ENCODE peak calls at places on chromosomes 5 and 9, in four cellular contexts. One of them, this sample, is unnamed.

GRCh38 chr9:34991833-34992375 is 2.4 kb downstream of the DNAJB5 start:
- DNase-seq in left ventricle myocardium inferior: peak; percentile 64
- DNase-seq in A673: no peak
- DNase-seq in endothelial cell: no peak
- DNase-seq in this sample: no peak

GRCh38 chr9:35636135-35636876 is 14.4 kb downstream of the SIT1 start:
- DNase-seq in left ventricle myocardium inferior: no peak
- DNase-seq in endothelial cell: no peak
- DNase-seq in A673: no peak
- DNase-seq in this sample: no peak

GRCh38 chr9:132994410-132995120 is 16.1 kb downstream of the GFI1B start:
- DNase-seq in A673: no peak
- DNase-seq in left ventricle myocardium inferior: no peak
- DNase-seq in endothelial cell: no peak
- DNase-seq in this sample: no peak

GRCh38 chr5:39076757-39077475 is 2.7 kb upstream of the RICTOR start:
- DNase-seq in A673: no peak
- DNase-seq in left ventricle myocardium inferior: no peak
- DNase-seq in endothelial cell: no peak
- DNase-seq in this sample: no peak

GRCh38 chr5:54774281-54775171 is 210.9 kb downstream of the ESM1 start:
- DNase-seq in A673: no peak
- DNase-seq in endothelial cell: no peak
- DNase-seq in left ventricle myocardium inferior: peak; percentile 82
- DNase-seq in this sample: no peak

GRCh38 chr5:177035982-177036381 is 13.5 kb downstream of the ZNF346 start:
- DNase-seq in endothelial cell: no peak
- DNase-seq in left ventricle myocardium inferior: no peak
- DNase-seq in A673: peak; percentile 39
- DNase-seq in this sample: no peak

GRCh38 chr5:111997308-111998159 is 240.5 kb upstream of the NREP start:
- DNase-seq in A673: no peak
- DNase-seq in left ventricle myocardium inferior: no peak
- DNase-seq in endothelial cell: no peak
- DNase-seq in this sample: peak; percentile 87

GRCh38 chr5:177416334-177416733 is 7.0 kb upstream of the F12 start:
- DNase-seq in left ventricle myocardium inferior: no peak
- DNase-seq in A673: no peak
- DNase-seq in endothelial cell: no peak
- DNase-seq in this sample: no peak

GRCh38 chr5:35838370-35839042 is 18.2 kb upstream of the IL7R start:
- DNase-seq in A673: no peak
- DNase-seq in left ventricle myocardium inferior: no peak
- DNase-seq in endothelial cell: no peak
- DNase-seq in this sample: no peak

GRCh38 chr9:121298689-121299112 is 30.7 kb downstream of the GSN start:
- DNase-seq in A673: no peak
- DNase-seq in left ventricle myocardium inferior: no peak
- DNase-seq in endothelial cell: no peak
- DNase-seq in this sample: no peak

GRCh38 chr5:133902521-133903118 is 65.8 kb downstream of the C5orf15 start:
- DNase-seq in left ventricle myocardium inferior: no peak
- DNase-seq in A673: no peak
- DNase-seq in endothelial cell: no peak
- DNase-seq in this sample: no peak

GRCh38 chr5:1568201-1568979 is 44.6 kb upstream of the LPCAT1 start:
- DNase-seq in left ventricle myocardium inferior: no peak
- DNase-seq in A673: no peak
- DNase-seq in endothelial cell: no peak
- DNase-seq in this sample: no peak

GRCh38 chr5:64887910-64888309 is 119.2 kb downstream of the CWC27 start:
- DNase-seq in left ventricle myocardium inferior: no peak
- DNase-seq in A673: no peak
- DNase-seq in endothelial cell: no peak
- DNase-seq in this sample: no peak

GRCh38 chr9:19193029-19193324 is 37.5 kb upstream of the DENND4C start:
- DNase-seq in endothelial cell: no peak
- DNase-seq in left ventricle myocardium inferior: no peak
- DNase-seq in A673: no peak
- DNase-seq in this sample: no peak

GRCh38 chr9:118618744-118619299 is 750.4 kb downstream of the BRINP1 start:
- DNase-seq in A673: no peak
- DNase-seq in endothelial cell: no peak
- DNase-seq in left ventricle myocardium inferior: no peak
- DNase-seq in this sample: no peak

GRCh38 chr5:158392753-158393152 is 533.8 kb upstream of the CLINT1 start:
- DNase-seq in left ventricle myocardium inferior: no peak
- DNase-seq in endothelial cell: no peak
- DNase-seq in A673: no peak
- DNase-seq in this sample: no peak

GRCh38 chr5:6682239-6682638 is 31.0 kb upstream of the TENT4A start:
- DNase-seq in left ventricle myocardium inferior: no peak
- DNase-seq in A673: no peak
- DNase-seq in endothelial cell: no peak
- DNase-seq in this sample: no peak

GRCh38 chr5:67160985-67161384 is 35.6 kb downstream of the CD180 start:
- DNase-seq in left ventricle myocardium inferior: no peak
- DNase-seq in endothelial cell: no peak
- DNase-seq in A673: peak; percentile 45
- DNase-seq in this sample: no peak

GRCh38 chr5:41346609-41347008 is 133.3 kb upstream of the C6 start:
- DNase-seq in endothelial cell: no peak
- DNase-seq in A673: peak; percentile 43
- DNase-seq in left ventricle myocardium inferior: no peak
- DNase-seq in this sample: no peak

GRCh38 chr9:136619742-136620440 is 42.8 kb upstream of the EGFL7 start:
- DNase-seq in A673: no peak
- DNase-seq in endothelial cell: no peak
- DNase-seq in left ventricle myocardium inferior: peak; percentile 67
- DNase-seq in this sample: no peak

GRCh38 chr5:93883459-93883858 is 142.1 kb upstream of the POU5F2 start:
- DNase-seq in A673: peak; percentile 35
- DNase-seq in left ventricle myocardium inferior: no peak
- DNase-seq in endothelial cell: no peak
- DNase-seq in this sample: no peak

GRCh38 chr9:81871695-81872094 is 56.5 kb upstream of the SPATA31D4 start:
- DNase-seq in A673: peak; percentile 26
- DNase-seq in left ventricle myocardium inferior: no peak
- DNase-seq in endothelial cell: no peak
- DNase-seq in this sample: no peak

GRCh38 chr9:6384732-6385131 is 28.3 kb upstream of the UHRF2 start:
- DNase-seq in endothelial cell: no peak
- DNase-seq in A673: no peak
- DNase-seq in left ventricle myocardium inferior: no peak
- DNase-seq in this sample: no peak

GRCh38 chr5:67303356-67303755 is 106.8 kb upstream of the CD180 start:
- DNase-seq in A673: peak; percentile 47
- DNase-seq in endothelial cell: no peak
- DNase-seq in left ventricle myocardium inferior: no peak
- DNase-seq in this sample: no peak

GRCh38 chr5:177107159-177107558 is 20.4 kb downstream of the FGFR4 start:
- DNase-seq in endothelial cell: no peak
- DNase-seq in left ventricle myocardium inferior: no peak
- DNase-seq in A673: no peak
- DNase-seq in this sample: no peak

GRCh38 chr5:6584101-6584645 is 48.7 kb downstream of the NSUN2 start:
- DNase-seq in left ventricle myocardium inferior: no peak
- DNase-seq in A673: no peak
- DNase-seq in endothelial cell: no peak
- DNase-seq in this sample: no peak

GRCh38 chr9:121267689-121268597 is at the start of gene GSN:
- DNase-seq in left ventricle myocardium inferior: peak; percentile 89
- DNase-seq in endothelial cell: peak; percentile 75
- DNase-seq in A673: peak; percentile 69
- DNase-seq in this sample: peak; percentile 89

GRCh38 chr9:135147473-135147805 is 60.0 kb downstream of the OLFM1 start:
- DNase-seq in endothelial cell: no peak
- DNase-seq in left ventricle myocardium inferior: no peak
- DNase-seq in A673: no peak
- DNase-seq in this sample: no peak

GRCh38 chr9:136122425-136123383 is 4.0 kb upstream of the TMEM250 start:
- DNase-seq in A673: peak; percentile 75
- DNase-seq in left ventricle myocardium inferior: peak; percentile 76
- DNase-seq in endothelial cell: peak; percentile 79
- DNase-seq in this sample: no peak

GRCh38 chr9:117555964-117556629 is 141.2 kb upstream of the ASTN2 start:
- DNase-seq in left ventricle myocardium inferior: peak; percentile 22
- DNase-seq in endothelial cell: peak; percentile 65
- DNase-seq in A673: peak; percentile 73
- DNase-seq in this sample: no peak

GRCh38 chr9:131804826-131805225 is 65.0 kb upstream of the RAPGEF1 start:
- DNase-seq in endothelial cell: no peak
- DNase-seq in A673: no peak
- DNase-seq in left ventricle myocardium inferior: no peak
- DNase-seq in this sample: no peak

GRCh38 chr5:109038209-109038840 is 290.6 kb downstream of the FER start:
- DNase-seq in left ventricle myocardium inferior: no peak
- DNase-seq in A673: peak; percentile 8
- DNase-seq in endothelial cell: no peak
- DNase-seq in this sample: no peak

GRCh38 chr5:34048143-34048542 is 5.1 kb upstream of the C1QTNF3 start:
- DNase-seq in A673: no peak
- DNase-seq in endothelial cell: no peak
- DNase-seq in left ventricle myocardium inferior: no peak
- DNase-seq in this sample: no peak

GRCh38 chr5:108801776-108802175 is 54.1 kb downstream of the FER start:
- DNase-seq in A673: peak; percentile 63
- DNase-seq in left ventricle myocardium inferior: no peak
- DNase-seq in endothelial cell: no peak
- DNase-seq in this sample: no peak

GRCh38 chr5:168773231-168773630 is 194.1 kb upstream of the PANK3 start:
- DNase-seq in A673: no peak
- DNase-seq in endothelial cell: no peak
- DNase-seq in left ventricle myocardium inferior: no peak
- DNase-seq in this sample: no peak

GRCh38 chr5:172452398-172453205 is 1.7 kb downstream of the SH3PXD2B start:
- DNase-seq in left ventricle myocardium inferior: no peak
- DNase-seq in endothelial cell: no peak
- DNase-seq in A673: peak; percentile 11
- DNase-seq in this sample: no peak
- TF ChIP-seq CTCF in left ventricle myocardium inferior: no peak
- TF ChIP-seq CTCF in endothelial cell: no peak
- TF ChIP-seq CTCF in A673: no peak
- TF ChIP-seq CTCF in this sample: no peak

DNA sequence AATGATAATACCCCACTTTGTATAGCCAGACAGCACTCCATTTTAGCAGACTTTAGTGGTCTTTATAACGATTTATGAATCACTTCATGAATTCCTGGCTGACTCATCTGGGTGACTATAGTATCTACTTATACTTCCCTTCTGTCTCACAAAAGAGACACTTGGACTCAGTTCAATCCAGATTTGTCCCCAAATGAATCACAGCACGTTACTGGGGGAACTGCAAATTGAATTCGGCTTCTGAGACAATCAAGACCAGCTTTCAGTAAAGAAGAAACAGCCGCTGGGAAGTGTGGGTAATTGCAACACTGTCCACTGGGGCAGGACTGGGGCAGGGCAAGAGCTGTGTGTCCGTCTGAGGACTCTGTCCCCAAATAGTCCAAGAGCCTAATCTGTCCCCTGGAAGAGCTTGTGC is 337.3 kb upstream of the RFX3 start:
- DNase-seq in left ventricle myocardium inferior: no peak
- DNase-seq in endothelial cell: no peak
- DNase-seq in A673: peak; percentile 92
- DNase-seq in this sample: no peak
- TF ChIP-seq CTCF in left ventricle myocardium inferior: peak; percentile 12
- TF ChIP-seq CTCF in endothelial cell: no peak
- TF ChIP-seq CTCF in A673: no peak
- TF ChIP-seq CTCF in this sample: no peak

DNA sequence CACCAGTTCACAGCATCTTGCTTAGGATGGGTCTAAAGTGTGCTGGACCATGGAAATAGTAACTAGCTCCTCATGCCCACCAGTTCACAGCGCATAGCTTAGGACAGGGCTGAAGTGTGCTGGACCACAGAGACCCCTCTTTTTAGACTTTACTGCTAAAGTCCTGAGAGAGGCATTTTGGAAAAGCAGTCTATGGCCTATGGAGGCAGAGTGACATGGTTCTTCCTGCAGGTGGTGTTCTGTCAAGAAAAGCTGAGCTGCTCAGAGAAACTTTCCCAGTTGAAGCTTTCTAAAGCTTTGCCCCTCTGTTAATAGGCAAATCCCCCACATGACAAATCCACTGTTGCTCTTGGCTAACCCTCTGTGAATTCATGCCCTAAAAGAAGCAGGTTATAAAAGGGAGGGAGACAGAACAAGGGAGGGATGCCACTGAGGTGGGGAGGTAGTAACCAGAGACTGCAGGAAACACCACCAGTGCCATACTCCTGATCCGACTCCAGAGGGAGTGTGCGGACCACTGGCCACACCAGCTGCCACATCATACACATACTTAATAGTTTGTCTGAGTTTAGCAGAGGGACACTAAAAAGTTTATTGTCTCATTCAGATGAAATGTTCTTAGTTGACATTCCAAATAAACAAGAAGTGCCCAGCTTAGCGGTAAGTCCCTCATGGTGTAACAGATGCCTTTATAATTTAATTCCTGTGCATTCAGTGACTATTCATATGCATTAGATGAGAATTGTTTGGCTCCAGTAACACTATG is 236.1 kb upstream of the NFIL3 start:
- DNase-seq in A673: peak; percentile 31
- DNase-seq in endothelial cell: peak; percentile 42
- DNase-seq in left ventricle myocardium inferior: no peak
- DNase-seq in this sample: no peak
- TF ChIP-seq CTCF in A673: peak; percentile 63
- TF ChIP-seq CTCF in endothelial cell: peak; percentile 62
- TF ChIP-seq CTCF in left ventricle myocardium inferior: peak; percentile 42
- TF ChIP-seq CTCF in this sample: peak; percentile 80

DNA sequence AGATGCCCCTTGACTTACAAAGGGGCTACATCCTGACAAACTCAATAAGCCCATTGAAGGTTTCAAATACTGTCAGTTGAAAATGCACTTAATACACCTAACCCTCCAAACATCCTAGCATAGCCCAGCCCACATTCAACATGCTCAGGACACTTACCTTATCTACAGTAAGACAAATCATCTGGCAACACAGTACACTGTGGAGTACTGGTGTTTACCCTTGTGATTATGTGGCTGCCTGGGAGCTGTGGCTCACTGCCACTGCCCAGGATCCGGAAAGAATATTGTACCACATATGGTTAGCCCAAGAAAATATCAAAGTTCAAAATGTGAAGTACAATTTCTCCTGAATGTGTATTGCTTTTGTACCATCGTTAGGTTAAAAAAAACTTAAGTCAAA is 562.2 kb downstream of the HTR1A start:
- DNase-seq in left ventricle myocardium inferior: no peak
- DNase-seq in endothelial cell: no peak
- DNase-seq in A673: no peak
- DNase-seq in this sample: no peak
- TF ChIP-seq CTCF in left ventricle myocardium inferior: no peak
- TF ChIP-seq CTCF in endothelial cell: no peak
- TF ChIP-seq CTCF in A673: no peak
- TF ChIP-seq CTCF in this sample: no peak

GRCh38 chr9:20524776-20525175 is 97.5 kb downstream of the MLLT3 start:
- DNase-seq in A673: peak; percentile 11
- DNase-seq in endothelial cell: no peak
- DNase-seq in left ventricle myocardium inferior: no peak
- DNase-seq in this sample: no peak
- TF ChIP-seq CTCF in A673: peak; percentile 48
- TF ChIP-seq CTCF in endothelial cell: no peak
- TF ChIP-seq CTCF in left ventricle myocardium inferior: peak; percentile 16
- TF ChIP-seq CTCF in this sample: no peak